ENCODE peak calls at places on chromosomes 1 and 21, in seven cellular contexts. U is AG04450, T is fibroblast of mammary gland, Q is fibroblast of villous mesenchyme, G is testis, W is cardiac muscle cell, S is HCT116. I is an unnamed sample.

GRCh38 chr1:8017495-8018310 is 8.4 kb downstream of the ERRFI1 start:
- DNase-seq in U (no peak), T (peak; percentile 71), Q (peak; percentile 82), G (no peak), W (peak; percentile 64), S (no peak), I (no peak)

GRCh38 chr1:154696001-154696400 is 88.0 kb upstream of the ADAR start:
- DNase-seq in U (no peak), T (peak; percentile 5), Q (no peak), G (no peak), W (peak; percentile 21), S (no peak), I (no peak)

GRCh38 chr1:201262963-201263608 is 20.2 kb upstream of the PKP1 start:
- DNase-seq in U (no peak), T (no peak), Q (no peak), G (no peak), W (no peak), S (no peak), I (no peak)

GRCh38 chr1:178388398-178389161 is 108.2 kb downstream of the CLEC20A start:
- DNase-seq in U (no peak), T (peak; percentile 67), Q (peak; percentile 38), G (no peak), W (peak; percentile 39), S (no peak), I (peak; percentile 53)

GRCh38 chr1:154969246-154969645 is 1.3 kb downstream of the SHC1 start:
- DNase-seq in U (no peak), T (no peak), Q (no peak), G (no peak), W (no peak), S (no peak), I (no peak)

GRCh38 chr1:3440711-3441389 is 13.6 kb upstream of the ARHGEF16 start:
- DNase-seq in U (no peak), T (no peak), Q (no peak), G (no peak), W (no peak), S (no peak), I (no peak)

GRCh38 chr1:66758247-66758755 is 6.0 kb downstream of the DYNLT5 start:
- DNase-seq in U (no peak), T (peak; percentile 14), Q (peak; percentile 45), G (no peak), W (peak; percentile 16), S (no peak), I (peak; percentile 12)

GRCh38 chr1:228211871-228212414 is 4.1 kb downstream of the OBSCN start:
- DNase-seq in U (no peak), T (no peak), Q (no peak), G (no peak), W (no peak), S (no peak), I (no peak)

GRCh38 chr1:68228833-68229232 is 3.5 kb downstream of the WLS start:
- DNase-seq in U (no peak), T (peak; percentile 42), Q (peak; percentile 65), G (no peak), W (peak; percentile 38), S (no peak), I (no peak)

GRCh38 chr1:118650084-118650807 is 337.9 kb downstream of the TBX15 start:
- DNase-seq in U (no peak), T (no peak), Q (no peak), G (no peak), W (no peak), S (no peak), I (no peak)

GRCh38 chr1:93715529-93716126 is 34.0 kb upstream of the BCAR3 start:
- DNase-seq in U (no peak), T (no peak), Q (peak; percentile 88), G (no peak), W (no peak), S (no peak), I (no peak)

GRCh38 chr1:108692724-108693655 is 880 bp downstream of the PRPF38B start:
- DNase-seq in U (peak; percentile 8), T (peak; percentile 79), Q (peak; percentile 84), G (peak; percentile 73), W (peak; percentile 82), S (peak; percentile 41), I (peak; percentile 47)

GRCh38 chr1:223494926-223495645 is 101.9 kb downstream of the CCDC185 start:
- DNase-seq in U (no peak), T (no peak), Q (no peak), G (no peak), W (no peak), S (no peak), I (no peak)

GRCh38 chr21:31310750-31311149 is 33.3 kb downstream of the TIAM1 start:
- DNase-seq in U (peak; percentile 43), T (peak; percentile 13), Q (no peak), G (no peak), W (no peak), S (no peak), I (no peak)

GRCh38 chr1:13642306-13643004 is 57.5 kb upstream of the PRDM2 start:
- DNase-seq in U (no peak), T (no peak), Q (no peak), G (peak; percentile 43), W (no peak), S (no peak), I (no peak)

GRCh38 chr1:51303315-51303714 is 27.0 kb downstream of the TTC39A start:
- DNase-seq in U (no peak), T (no peak), Q (no peak), G (no peak), W (no peak), S (no peak), I (no peak)

GRCh38 chr1:51302746-51303145 is 27.6 kb downstream of the TTC39A start:
- DNase-seq in U (no peak), T (no peak), Q (no peak), G (no peak), W (no peak), S (no peak), I (no peak)

GRCh38 chr1:51304360-51304759 is 26.0 kb downstream of the TTC39A start:
- DNase-seq in U (no peak), T (no peak), Q (no peak), G (no peak), W (no peak), S (no peak), I (no peak)

GRCh38 chr1:51302270-51302669 is 28.1 kb downstream of the TTC39A start:
- DNase-seq in U (no peak), T (no peak), Q (no peak), G (no peak), W (no peak), S (no peak), I (no peak)

GRCh38 chr1:51303751-51304196 is 26.6 kb downstream of the TTC39A start:
- DNase-seq in U (no peak), T (no peak), Q (peak; percentile 61), G (no peak), W (peak; percentile 83), S (no peak), I (peak; percentile 53)
- H3K4me3 ChIP-seq in U (no peak overlapping the region), T (no peak overlapping the region), Q (no peak overlapping the region), G (no peak overlapping the region), W (no peak overlapping the region), S (no peak overlapping the region), I (no peak overlapping the region)

GRCh38 chr1:160308451-160309182 is 23.7 kb upstream of the PEX19 start:
- DNase-seq in U (no peak), T (peak; percentile 14), Q (no peak), G (no peak), W (no peak), S (no peak), I (no peak)
- H3K4me3 ChIP-seq in U (no peak overlapping the region), T (no peak overlapping the region), Q (no peak overlapping the region), G (no peak overlapping the region), W (no peak overlapping the region), S (no peak overlapping the region), I (no peak overlapping the region)

DNA sequence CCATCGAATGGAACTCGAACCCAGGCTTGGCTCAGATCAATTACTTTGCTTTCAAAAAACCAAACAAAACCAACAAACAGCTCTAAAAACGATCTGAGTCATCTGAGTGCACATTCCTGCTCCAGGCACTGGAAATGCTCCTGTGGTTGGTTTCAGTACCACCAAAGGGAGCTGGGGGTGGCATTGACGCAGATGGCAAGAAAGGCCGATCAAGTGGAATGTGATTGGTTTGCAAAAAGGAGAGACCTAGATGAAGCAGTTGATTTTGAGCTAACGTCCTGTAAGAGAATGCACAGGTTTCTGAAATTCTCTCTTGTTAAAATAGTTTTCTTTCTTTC is 39.5 kb downstream of the PIK3CD start:
- DNase-seq in U (no peak), T (peak; percentile 27), Q (peak; percentile 11), G (no peak), W (peak; percentile 12), S (no peak), I (peak; percentile 47)
- H3K4me3 ChIP-seq in U (no peak overlapping the region), T (no peak overlapping the region), Q (no peak overlapping the region), G (no peak overlapping the region), W (no peak overlapping the region), S (no peak overlapping the region), I (no peak overlapping the region)

GRCh38 chr1:207054476-207054875 is 1.4 kb downstream of the PFKFB2 start:
- DNase-seq in U (no peak), T (no peak), Q (no peak), G (no peak), W (no peak), S (no peak), I (no peak)
- H3K4me3 ChIP-seq in U (no peak overlapping the region), T (no peak overlapping the region), Q (no peak overlapping the region), G (no peak overlapping the region), W (no peak overlapping the region), S (no peak overlapping the region), I (no peak overlapping the region)

I was measured in brain microvascular endothelial cell.